ENCODE peak calls at places on chromosomes 11 and 22, in seven cellular contexts. A, X, B, Y, U, N and Z are unnamed samples.

GRCh38 chr22:45302751-45303150 is 7.0 kb upstream of the FAM118A start:
- DNase-seq in A (no peak), X (no peak), B (no peak), Y (no peak), U (no peak), N (no peak), Z (no peak)

GRCh38 chr11:108370315-108370714 is 97.0 kb downstream of the C11orf65 start:
- DNase-seq in A (no peak), X (no peak), B (no peak), Y (no peak), U (no peak), N (no peak), Z (no peak)

GRCh38 chr11:57425565-57426438 is 1.1 kb downstream of the SLC43A3 start:
- DNase-seq in A (no peak), X (no peak), B (no peak), Y (no peak), U (no peak), N (no peak), Z (no peak)

GRCh38 chr11:12179521-12179920 is 69.1 kb downstream of the MICAL2 start:
- DNase-seq in A (no peak), X (no peak), B (no peak), Y (no peak), U (no peak), N (no peak), Z (no peak)

GRCh38 chr11:62593434-62594044 is 2.2 kb upstream of the TUT1 start:
- DNase-seq in A (peak), X (peak), B (peak), Y (no peak), U (peak), N (peak), Z (no peak)

GRCh38 chr11:20031155-20032001 is 128.9 kb downstream of the DBX1 start:
- DNase-seq in A (peak), X (no peak), B (no peak), Y (no peak), U (no peak), N (no peak), Z (no peak)

GRCh38 chr11:89452780-89453179 is 38.4 kb downstream of the NOX4 start:
- DNase-seq in A (no peak), X (no peak), B (no peak), Y (no peak), U (no peak), N (no peak), Z (no peak)

GRCh38 chr11:280762-281485 is 2.7 kb downstream of the NLRP6 start:
- DNase-seq in A (no peak), X (peak), B (peak), Y (no peak), U (peak), N (no peak), Z (peak)

GRCh38 chr22:31948002-31948401 is 3.7 kb downstream of the YWHAH start:
- DNase-seq in A (no peak), X (no peak), B (no peak), Y (no peak), U (no peak), N (no peak), Z (no peak)

GRCh38 chr22:20464096-20464614 is 26.5 kb upstream of the SCARF2 start:
- DNase-seq in A (no peak), X (no peak), B (no peak), Y (no peak), U (no peak), N (no peak), Z (peak)

GRCh38 chr11:73185680-73186293 is 32.3 kb upstream of the P2RY2 start:
- DNase-seq in A (no peak), X (no peak), B (no peak), Y (no peak), U (no peak), N (no peak), Z (no peak)

GRCh38 chr11:35303596-35304392 is 115.6 kb downstream of the SLC1A2 start:
- DNase-seq in A (peak), X (no peak), B (no peak), Y (no peak), U (no peak), N (no peak), Z (no peak)

GRCh38 chr22:35947794-35948425 is 80.7 kb downstream of the RBFOX2 start:
- DNase-seq in A (no peak), X (no peak), B (no peak), Y (no peak), U (no peak), N (no peak), Z (no peak)

GRCh38 chr22:46894081-46894671 is 131.7 kb downstream of the TBC1D22A start:
- DNase-seq in A (no peak), X (no peak), B (peak), Y (no peak), U (no peak), N (no peak), Z (no peak)

GRCh38 chr11:129331871-129332274 is 43.8 kb upstream of the BARX2 start:
- DNase-seq in A (peak), X (peak), B (peak), Y (peak), U (peak), N (peak), Z (peak)

GRCh38 chr11:119352857-119353260 is 6.4 kb upstream of the MFRP start:
- DNase-seq in A (peak), X (no peak), B (peak), Y (no peak), U (no peak), N (no peak), Z (no peak)

GRCh38 chr11:92867913-92868619 is 101.4 kb upstream of the MTNR1B start:
- DNase-seq in A (no peak), X (no peak), B (no peak), Y (no peak), U (no peak), N (no peak), Z (no peak)

GRCh38 chr11:95330332-95330731 is 99.3 kb upstream of the SESN3 start:
- DNase-seq in A (no peak), X (no peak), B (no peak), Y (no peak), U (no peak), N (no peak), Z (no peak)

GRCh38 chr11:96000064-96000463 is 76.2 kb upstream of the MTMR2 start:
- DNase-seq in A (no peak), X (no peak), B (no peak), Y (no peak), U (no peak), N (no peak), Z (no peak)

GRCh38 chr22:46390652-46391301 is 55.3 kb downstream of the TRMU start:
- DNase-seq in A (peak), X (no peak), B (peak), Y (no peak), U (no peak), N (peak), Z (no peak)

GRCh38 chr11:69801513-69802335 is 17.5 kb downstream of the FGF3 start:
- DNase-seq in A (peak), X (peak), B (peak), Y (no peak), U (no peak), N (peak), Z (no peak)

GRCh38 chr11:116881153-116881552 is 43.7 kb upstream of the APOA1 start:
- DNase-seq in A (no peak), X (no peak), B (no peak), Y (no peak), U (no peak), N (no peak), Z (no peak)

GRCh38 chr22:38745676-38746460 is 9.9 kb downstream of the SUN2 start:
- DNase-seq in A (no peak), X (no peak), B (no peak), Y (no peak), U (no peak), N (no peak), Z (no peak)

GRCh38 chr11:59767212-59767611 is 12.0 kb downstream of the STX3 start:
- DNase-seq in A (no peak), X (no peak), B (no peak), Y (no peak), U (no peak), N (peak), Z (no peak)

GRCh38 chr11:118921929-118922744 is 3.6 kb downstream of the BCL9L start:
- DNase-seq in A (peak), X (peak), B (peak), Y (no peak), U (no peak), N (no peak), Z (no peak)

GRCh38 chr22:25392584-25392983 is 171.9 kb upstream of the GRK3 start:
- DNase-seq in A (no peak), X (no peak), B (no peak), Y (no peak), U (no peak), N (no peak), Z (no peak)

GRCh38 chr11:42593426-42593825 is 718.4 kb upstream of the API5 start:
- DNase-seq in A (no peak), X (no peak), B (no peak), Y (no peak), U (no peak), N (no peak), Z (no peak)

GRCh38 chr11:7080900-7081299 is 7.9 kb upstream of the RBMXL2 start:
- DNase-seq in A (no peak), X (no peak), B (no peak), Y (no peak), U (no peak), N (peak), Z (no peak)

GRCh38 chr22:32050678-32051515 is 7.8 kb downstream of the SLC5A1 start:
- DNase-seq in A (peak), X (no peak), B (no peak), Y (peak), U (no peak), N (peak), Z (no peak)

GRCh38 chr11:86548278-86548917 is 124.0 kb downstream of the ME3 start:
- DNase-seq in A (no peak), X (no peak), B (no peak), Y (no peak), U (no peak), N (no peak), Z (no peak)

GRCh38 chr11:131465746-131466145 is 95.3 kb downstream of the NTM start:
- DNase-seq in A (peak), X (peak), B (peak), Y (no peak), U (no peak), N (peak), Z (no peak)

GRCh38 chr11:109870313-109870712 is 222.9 kb upstream of the ZC3H12C start:
- DNase-seq in A (no peak), X (no peak), B (no peak), Y (no peak), U (no peak), N (no peak), Z (no peak)

GRCh38 chr11:76944225-76944624 is 83.5 kb downstream of the ACER3 start:
- DNase-seq in A (no peak), X (no peak), B (no peak), Y (no peak), U (no peak), N (no peak), Z (no peak)

GRCh38 chr11:76935030-76935429 is 74.3 kb downstream of the ACER3 start:
- DNase-seq in A (no peak), X (no peak), B (no peak), Y (no peak), U (no peak), N (no peak), Z (no peak)

DNA sequence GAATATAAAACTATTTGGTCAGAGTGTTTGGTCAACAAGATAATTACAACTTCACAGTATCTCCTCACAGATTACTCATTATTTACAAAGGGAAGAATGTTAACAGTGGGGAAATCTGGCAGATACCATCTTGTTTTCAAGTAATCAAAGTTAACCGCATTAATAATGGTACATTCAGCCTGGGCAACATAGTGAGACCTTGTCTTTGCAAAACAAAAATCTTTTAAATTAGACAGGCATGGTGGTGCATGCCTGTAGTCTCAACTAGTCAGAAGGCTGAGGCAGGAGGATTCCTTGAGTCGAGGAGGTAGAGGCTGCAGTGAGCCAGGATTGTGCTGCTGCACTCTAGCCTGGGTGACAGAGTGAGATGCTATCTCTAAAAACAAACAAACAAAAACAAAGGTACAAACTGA is 78.5 kb downstream of the ACER3 start:
- DNase-seq in A (peak), X (no peak), B (no peak), Y (no peak), U (no peak), N (no peak), Z (no peak)
- TF ChIP-seq TAF1 in A (no peak), X (no peak), B (no peak), Y (no peak), U (no peak), N (no peak), Z (no peak)

GRCh38 chr11:65493367-65494176 is 5.3 kb upstream of the MALAT1 start:
- DNase-seq in A (peak), X (no peak), B (no peak), Y (no peak), U (no peak), N (peak), Z (no peak)
- TF ChIP-seq TAF1 in A (peak), X (no peak), B (peak), Y (peak), U (no peak), N (peak), Z (no peak)

GRCh38 chr11:126310229-126310991 is 6.5 kb downstream of the DCPS start:
- DNase-seq in A (peak), X (peak), B (peak), Y (no peak), U (no peak), N (peak), Z (no peak)
- TF ChIP-seq TAF1 in A (no peak), X (no peak), B (no peak), Y (no peak), U (no peak), N (no peak), Z (no peak)

GRCh38 chr22:40509401-40510134 is 127.0 kb downstream of the MRTFA start:
- DNase-seq in A (no peak), X (no peak), B (no peak), Y (no peak), U (no peak), N (no peak), Z (no peak)
- TF ChIP-seq TAF1 in A (no peak), X (no peak), B (no peak), Y (no peak), U (no peak), N (no peak), Z (no peak)

DNA sequence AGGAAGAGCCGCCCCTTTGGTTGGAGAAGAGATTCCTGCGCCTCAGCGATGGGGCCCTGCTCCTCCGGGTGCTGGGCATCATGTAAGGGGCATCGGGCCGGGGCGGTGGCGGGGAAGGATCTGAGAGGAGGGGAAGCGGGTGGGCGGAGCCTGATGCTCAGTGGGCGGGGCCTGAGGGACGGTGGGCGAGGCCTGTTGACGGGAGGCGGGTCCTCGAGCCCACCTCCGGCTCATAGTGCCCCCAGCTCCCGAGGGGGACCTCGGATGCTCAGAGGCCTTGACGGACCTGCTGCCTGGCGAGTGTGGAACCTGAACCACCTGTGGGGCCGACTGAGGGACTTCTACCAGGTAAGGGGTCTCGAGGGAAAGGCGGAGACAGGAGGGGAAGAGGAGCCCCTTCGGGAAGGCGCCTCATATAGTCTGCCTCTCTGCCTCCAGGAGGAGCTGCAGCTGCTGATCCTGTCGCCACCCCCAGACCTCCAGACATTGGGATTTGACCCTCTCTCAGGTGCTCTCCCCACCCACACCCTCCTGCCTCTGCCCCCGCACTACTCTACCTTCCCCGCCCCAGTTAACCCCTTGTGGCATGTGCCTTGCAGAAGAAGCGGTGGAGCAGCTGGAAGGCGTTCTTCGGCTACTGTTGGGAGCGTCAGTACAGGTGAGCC is 799 bp downstream of the CCDC88B start:
- DNase-seq in A (no peak), X (peak), B (peak), Y (no peak), U (peak), N (peak), Z (no peak)
- TF ChIP-seq TAF1 in A (no peak), X (no peak), B (no peak), Y (peak), U (peak), N (no peak), Z (no peak)

GRCh38 chr11:43790444-43790794 is 90.2 kb upstream of the ALKBH3 start:
- DNase-seq in A (no peak), X (no peak), B (no peak), Y (no peak), U (no peak), N (no peak), Z (no peak)
- TF ChIP-seq TAF1 in A (no peak), X (no peak), B (no peak), Y (no peak), U (no peak), N (no peak), Z (no peak)